ENCODE peak calls at places on chromosomes 1 and 21, in four cellular contexts. R is GM12878, U is HepG2, C is K562. I is an unnamed sample.

GRCh38 chr1:30856260-30856790 is 52.2 kb downstream of the SDC3 start:
- DNase-seq in R (no peak), U (no peak), C (no peak), I (no peak)

GRCh38 chr21:44985441-44986401 is 45.9 kb downstream of the SLX9 start:
- DNase-seq in R (no peak), U (no peak), C (no peak), I (no peak)

GRCh38 chr1:235806128-235806527 is 60.6 kb downstream of the LYST start:
- DNase-seq in R (no peak), U (no peak), C (no peak), I (no peak)

GRCh38 chr1:162502928-162503327 is 5.3 kb downstream of the UHMK1 start:
- DNase-seq in R (no peak), U (no peak), C (no peak), I (no peak)

GRCh38 chr1:33902486-33903209 is 38.8 kb downstream of the HMGB4 start:
- DNase-seq in R (peak), U (no peak), C (no peak), I (no peak)

GRCh38 chr1:152543808-152544207 is 22.8 kb downstream of the LCE3E start:
- DNase-seq in R (no peak), U (no peak), C (peak), I (no peak)

GRCh38 chr1:161185732-161186311 is 8.5 kb upstream of the B4GALT3 start:
- DNase-seq in R (peak), U (no peak), C (no peak), I (no peak)

GRCh38 chr1:203475012-203475981 is at the start of gene PRELP:
- DNase-seq in R (no peak), U (no peak), C (peak), I (peak)

GRCh38 chr1:55047611-55048010 is 8.3 kb downstream of the PCSK9 start:
- DNase-seq in R (no peak), U (no peak), C (no peak), I (no peak)

GRCh38 chr1:57485643-57486042 is 61.8 kb upstream of the DAB1 start:
- DNase-seq in R (no peak), U (no peak), C (no peak), I (no peak)
- TF ChIP-seq MAX in R (no peak), U (no peak), C (no peak), I (no peak)

GRCh38 chr1:228944241-228944741 is 209.0 kb downstream of the RHOU start:
- DNase-seq in R (no peak), U (no peak), C (no peak), I (no peak)

GRCh38 chr1:228940931-228941330 is 205.7 kb downstream of the RHOU start:
- DNase-seq in R (no peak), U (peak), C (no peak), I (no peak)

GRCh38 chr1:228941673-228942072 is 206.4 kb downstream of the RHOU start:
- DNase-seq in R (no peak), U (no peak), C (no peak), I (no peak)

GRCh38 chr1:228943436-228943835 is 208.2 kb downstream of the RHOU start:
- DNase-seq in R (no peak), U (no peak), C (no peak), I (no peak)

GRCh38 chr1:228944991-228945390 is 209.7 kb downstream of the RHOU start:
- DNase-seq in R (no peak), U (peak), C (no peak), I (no peak)
- TF ChIP-seq ETV6 in R (no peak), U (no peak), C (no peak), I (no peak)

DNA sequence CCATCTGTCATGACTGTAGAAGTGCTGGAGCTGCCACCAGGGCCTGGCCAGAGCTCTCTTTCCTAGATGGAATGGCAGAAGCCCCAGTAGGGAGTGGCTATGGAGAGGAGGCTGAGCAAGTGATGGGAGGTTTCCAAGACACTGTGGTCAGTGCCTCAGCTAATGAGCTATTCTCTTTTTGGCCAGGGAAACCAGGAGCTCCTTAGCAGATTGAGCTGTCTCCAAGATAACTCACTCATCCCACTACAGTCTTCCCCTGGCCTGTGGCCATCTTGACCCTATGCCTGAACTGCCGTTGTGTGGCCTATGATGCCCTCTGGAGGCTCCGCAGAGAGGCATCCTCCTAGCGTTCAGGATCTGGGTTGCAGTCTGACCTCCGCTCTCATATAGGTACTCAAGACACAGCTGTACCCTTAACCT is 60.5 kb downstream of the ERI3 start:
- DNase-seq in R (no peak), U (peak), C (peak), I (peak)
- TF ChIP-seq CTCF in R (no peak), U (peak), C (peak), I (no peak)

GRCh38 chr1:211695135-211695816 is 19.9 kb upstream of the NEK2 start:
- DNase-seq in R (peak), U (no peak), C (peak), I (no peak)
- TF ChIP-seq MAX in R (peak), U (peak), C (no peak), I (no peak)

DNA sequence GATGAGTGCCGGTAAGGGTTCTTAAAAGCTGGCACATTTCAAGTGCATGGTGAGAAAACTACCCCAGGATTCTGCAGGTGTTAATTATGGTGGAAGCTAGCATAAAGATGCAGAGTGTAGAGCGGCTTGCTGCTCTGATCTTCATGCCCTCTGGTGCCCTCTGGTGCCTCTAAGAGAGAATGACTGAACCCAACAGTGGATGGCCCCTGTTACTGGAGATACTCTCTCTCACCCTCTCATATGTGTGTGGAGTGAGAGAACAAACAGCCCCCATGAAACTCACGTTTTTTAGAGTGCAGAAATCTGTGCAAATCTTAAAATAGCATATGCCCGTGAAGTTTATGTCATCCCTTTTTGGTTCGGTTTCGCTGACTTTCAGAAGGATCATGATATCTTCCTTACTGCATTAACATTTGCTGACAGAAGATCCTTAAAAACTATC is 90.0 kb downstream of the GRIK1 start:
- DNase-seq in R (peak), U (peak), C (peak), I (peak)
- TF ChIP-seq ETV6 in R (no peak), U (no peak), C (no peak), I (no peak)

GRCh38 chr1:207713529-207713928 is 38.3 kb upstream of the CD46 start:
- DNase-seq in R (no peak), U (no peak), C (no peak), I (peak)
- TF ChIP-seq CTCF in R (no peak), U (peak), C (peak), I (no peak)

DNA sequence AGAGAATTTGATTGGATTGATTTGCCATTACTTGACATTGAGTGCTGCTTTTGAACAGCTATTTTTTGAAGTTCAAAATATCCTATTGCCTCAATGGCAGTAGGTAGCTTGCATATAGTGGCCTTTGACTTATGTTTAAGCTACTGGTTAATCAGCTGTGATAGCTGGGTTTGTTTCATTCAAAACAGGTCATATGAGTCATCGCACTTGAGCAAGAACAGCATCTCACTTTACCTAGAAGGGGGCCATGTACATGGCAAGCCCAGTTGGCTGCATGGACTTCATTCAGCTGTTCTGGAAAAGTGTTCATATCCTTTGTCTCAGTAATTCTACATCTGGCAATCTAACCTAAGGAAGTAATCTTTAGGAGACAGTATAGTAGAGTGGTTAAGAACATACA is 29.0 kb upstream of the ARID1A start:
- DNase-seq in R (no peak), U (no peak), C (no peak), I (no peak)
- TF ChIP-seq MAX in R (no peak), U (no peak), C (no peak), I (no peak)

DNA sequence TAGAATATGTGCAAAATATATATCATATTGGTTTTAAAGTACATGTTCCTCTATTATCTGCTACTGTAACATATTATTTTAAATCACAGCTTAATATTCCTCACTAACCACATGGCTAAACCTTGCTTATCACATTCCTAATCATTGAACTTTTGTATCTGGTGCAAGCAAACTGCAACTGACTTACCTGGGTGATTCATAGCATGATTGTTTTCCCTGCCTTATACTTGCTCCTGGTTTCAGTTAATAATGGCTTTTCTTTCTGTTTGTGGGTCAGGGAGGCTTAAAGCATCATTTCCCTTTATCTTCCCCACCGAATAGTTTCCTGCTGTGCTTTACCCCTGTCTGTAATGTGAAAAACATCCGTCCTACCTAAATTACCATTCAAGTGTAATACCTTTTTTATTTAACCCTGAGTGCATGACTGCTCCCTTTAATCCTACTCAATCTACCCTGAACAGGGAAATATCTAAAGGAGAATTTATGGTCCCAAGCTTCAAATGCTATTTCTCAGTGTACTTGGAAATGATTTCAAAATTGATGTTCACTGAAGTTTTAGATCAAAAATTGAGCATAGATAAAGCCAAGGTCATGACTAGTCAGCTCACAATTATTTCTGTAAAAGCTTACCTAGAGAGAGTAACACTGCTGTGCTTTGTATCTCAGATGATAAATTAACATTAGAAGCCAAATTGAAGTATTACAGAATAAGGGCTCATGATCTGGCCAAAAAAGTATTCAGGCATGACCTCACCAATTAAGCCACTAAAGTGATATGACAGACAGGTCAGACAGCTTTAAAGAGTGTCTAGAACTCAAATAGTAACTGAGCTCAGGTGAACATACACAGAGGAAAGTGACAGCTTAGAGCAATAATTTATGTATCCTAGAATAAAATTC is 507.1 kb downstream of the BRINP3 start:
- DNase-seq in R (no peak), U (no peak), C (no peak), I (no peak)
- TF ChIP-seq ETV6 in R (no peak), U (no peak), C (no peak), I (no peak)

GRCh38 chr1:18554597-18554996 is 73.9 kb downstream of the KLHDC7A start:
- DNase-seq in R (no peak), U (no peak), C (no peak), I (no peak)

GRCh38 chr1:18555036-18555435 is 74.3 kb downstream of the KLHDC7A start:
- DNase-seq in R (no peak), U (no peak), C (no peak), I (no peak)

GRCh38 chr1:18554101-18554500 is 73.4 kb downstream of the KLHDC7A start:
- DNase-seq in R (no peak), U (no peak), C (no peak), I (no peak)

GRCh38 chr1:18557621-18558465 is 72.8 kb upstream of the PAX7 start:
- DNase-seq in R (no peak), U (peak), C (no peak), I (peak)

GRCh38 chr1:18556364-18556763 is 74.3 kb upstream of the PAX7 start:
- DNase-seq in R (no peak), U (peak), C (no peak), I (no peak)
- TF ChIP-seq CTCF in R (peak), U (peak), C (peak), I (no peak)

GRCh38 chr1:234621657-234622335 is 11.8 kb upstream of the IRF2BP2 start:
- DNase-seq in R (no peak), U (no peak), C (no peak), I (no peak)
- TF ChIP-seq MAX in R (no peak), U (no peak), C (no peak), I (no peak)